ENCODE peak calls at places on chromosomes 6 and 20, in eight cellular contexts. One of them, this sample, is unnamed.

GRCh38 chr6:91193446-91193845 is 606.6 kb upstream of the MAP3K7 start:
- DNase-seq in ELR: no peak
- DNase-seq in activated CD8-positive, alpha-beta memory T cell treated with anti-CD3 and anti-CD28 coated beads, Interleukin-2, amount 50 U/mL, for 48 hours: no peak
- DNase-seq in choroid plexus epithelial cell: no peak
- DNase-seq in sciatic nerve: no peak
- DNase-seq in NCI-H2171 treated with DMSO at 0.1 percent for 48 hours: no peak
- DNase-seq in NCI-H460: no peak
- DNase-seq in Caki2: no peak
- DNase-seq in this sample: no peak

GRCh38 chr6:166306378-166307081 is 1.7 kb downstream of the PRR18 start:
- DNase-seq in ELR: no peak
- DNase-seq in activated CD8-positive, alpha-beta memory T cell treated with anti-CD3 and anti-CD28 coated beads, Interleukin-2, amount 50 U/mL, for 48 hours: no peak
- DNase-seq in choroid plexus epithelial cell: no peak
- DNase-seq in sciatic nerve: no peak
- DNase-seq in NCI-H2171 treated with DMSO at 0.1 percent for 48 hours: no peak
- DNase-seq in NCI-H460: no peak
- DNase-seq in Caki2: no peak
- DNase-seq in this sample: peak

GRCh38 chr6:4281341-4282293 is 146.2 kb upstream of the ECI2 start:
- DNase-seq in ELR: no peak
- DNase-seq in activated CD8-positive, alpha-beta memory T cell treated with anti-CD3 and anti-CD28 coated beads, Interleukin-2, amount 50 U/mL, for 48 hours: peak
- DNase-seq in choroid plexus epithelial cell: peak
- DNase-seq in sciatic nerve: no peak
- DNase-seq in NCI-H2171 treated with DMSO at 0.1 percent for 48 hours: peak
- DNase-seq in NCI-H460: no peak
- DNase-seq in Caki2: no peak
- DNase-seq in this sample: peak

GRCh38 chr6:151269318-151269995 is 29.7 kb downstream of the AKAP12 start:
- DNase-seq in ELR: peak
- DNase-seq in activated CD8-positive, alpha-beta memory T cell treated with anti-CD3 and anti-CD28 coated beads, Interleukin-2, amount 50 U/mL, for 48 hours: no peak
- DNase-seq in choroid plexus epithelial cell: peak
- DNase-seq in sciatic nerve: no peak
- DNase-seq in NCI-H2171 treated with DMSO at 0.1 percent for 48 hours: no peak
- DNase-seq in NCI-H460: no peak
- DNase-seq in Caki2: no peak
- DNase-seq in this sample: peak

GRCh38 chr6:69933239-69933638 is 66.9 kb downstream of the COL19A1 start:
- DNase-seq in ELR: peak
- DNase-seq in activated CD8-positive, alpha-beta memory T cell treated with anti-CD3 and anti-CD28 coated beads, Interleukin-2, amount 50 U/mL, for 48 hours: no peak
- DNase-seq in choroid plexus epithelial cell: peak
- DNase-seq in sciatic nerve: no peak
- DNase-seq in NCI-H2171 treated with DMSO at 0.1 percent for 48 hours: no peak
- DNase-seq in NCI-H460: no peak
- DNase-seq in Caki2: peak
- DNase-seq in this sample: no peak

GRCh38 chr6:30556006-30556713 is at the start of gene GNL1:
- DNase-seq in ELR: peak
- DNase-seq in activated CD8-positive, alpha-beta memory T cell treated with anti-CD3 and anti-CD28 coated beads, Interleukin-2, amount 50 U/mL, for 48 hours: peak
- DNase-seq in choroid plexus epithelial cell: peak
- DNase-seq in sciatic nerve: peak
- DNase-seq in NCI-H2171 treated with DMSO at 0.1 percent for 48 hours: peak
- DNase-seq in NCI-H460: peak
- DNase-seq in Caki2: peak
- DNase-seq in this sample: peak

GRCh38 chr6:90610291-90610670 is 23.4 kb upstream of the MAP3K7 start:
- DNase-seq in ELR: peak
- DNase-seq in activated CD8-positive, alpha-beta memory T cell treated with anti-CD3 and anti-CD28 coated beads, Interleukin-2, amount 50 U/mL, for 48 hours: peak
- DNase-seq in choroid plexus epithelial cell: peak
- DNase-seq in sciatic nerve: no peak
- DNase-seq in NCI-H2171 treated with DMSO at 0.1 percent for 48 hours: peak
- DNase-seq in NCI-H460: no peak
- DNase-seq in Caki2: no peak
- DNase-seq in this sample: no peak

GRCh38 chr6:45026003-45026516 is 302.1 kb upstream of the RUNX2 start:
- DNase-seq in ELR: no peak
- DNase-seq in activated CD8-positive, alpha-beta memory T cell treated with anti-CD3 and anti-CD28 coated beads, Interleukin-2, amount 50 U/mL, for 48 hours: no peak
- DNase-seq in choroid plexus epithelial cell: peak
- DNase-seq in sciatic nerve: no peak
- DNase-seq in NCI-H2171 treated with DMSO at 0.1 percent for 48 hours: no peak
- DNase-seq in NCI-H460: no peak
- DNase-seq in Caki2: no peak
- DNase-seq in this sample: peak

GRCh38 chr6:11847515-11848244 is 69.1 kb upstream of the ADTRP start:
- DNase-seq in ELR: no peak
- DNase-seq in activated CD8-positive, alpha-beta memory T cell treated with anti-CD3 and anti-CD28 coated beads, Interleukin-2, amount 50 U/mL, for 48 hours: no peak
- DNase-seq in choroid plexus epithelial cell: peak
- DNase-seq in sciatic nerve: no peak
- DNase-seq in NCI-H2171 treated with DMSO at 0.1 percent for 48 hours: no peak
- DNase-seq in NCI-H460: no peak
- DNase-seq in Caki2: no peak
- DNase-seq in this sample: peak

GRCh38 chr6:75936682-75937081 is 135.8 kb downstream of the IMPG1 start:
- DNase-seq in ELR: no peak
- DNase-seq in activated CD8-positive, alpha-beta memory T cell treated with anti-CD3 and anti-CD28 coated beads, Interleukin-2, amount 50 U/mL, for 48 hours: no peak
- DNase-seq in choroid plexus epithelial cell: no peak
- DNase-seq in sciatic nerve: no peak
- DNase-seq in NCI-H2171 treated with DMSO at 0.1 percent for 48 hours: no peak
- DNase-seq in NCI-H460: no peak
- DNase-seq in Caki2: no peak
- DNase-seq in this sample: no peak

GRCh38 chr6:43937236-43938177 is 167.5 kb downstream of the VEGFA start:
- DNase-seq in ELR: no peak
- DNase-seq in activated CD8-positive, alpha-beta memory T cell treated with anti-CD3 and anti-CD28 coated beads, Interleukin-2, amount 50 U/mL, for 48 hours: peak
- DNase-seq in choroid plexus epithelial cell: no peak
- DNase-seq in sciatic nerve: peak
- DNase-seq in NCI-H2171 treated with DMSO at 0.1 percent for 48 hours: no peak
- DNase-seq in NCI-H460: no peak
- DNase-seq in Caki2: no peak
- DNase-seq in this sample: no peak

GRCh38 chr6:145310116-145310515 is 425.2 kb downstream of the EPM2A start:
- DNase-seq in ELR: peak
- DNase-seq in activated CD8-positive, alpha-beta memory T cell treated with anti-CD3 and anti-CD28 coated beads, Interleukin-2, amount 50 U/mL, for 48 hours: no peak
- DNase-seq in choroid plexus epithelial cell: peak
- DNase-seq in sciatic nerve: no peak
- DNase-seq in NCI-H2171 treated with DMSO at 0.1 percent for 48 hours: no peak
- DNase-seq in NCI-H460: no peak
- DNase-seq in Caki2: no peak
- DNase-seq in this sample: peak

GRCh38 chr20:63767886-63768285 is 28.3 kb downstream of the SLC2A4RG start:
- DNase-seq in ELR: no peak
- DNase-seq in activated CD8-positive, alpha-beta memory T cell treated with anti-CD3 and anti-CD28 coated beads, Interleukin-2, amount 50 U/mL, for 48 hours: no peak
- DNase-seq in choroid plexus epithelial cell: no peak
- DNase-seq in sciatic nerve: no peak
- DNase-seq in NCI-H2171 treated with DMSO at 0.1 percent for 48 hours: no peak
- DNase-seq in NCI-H460: no peak
- DNase-seq in Caki2: no peak
- DNase-seq in this sample: no peak

GRCh38 chr6:72657798-72658197 is 35.9 kb downstream of the KCNQ5 start:
- DNase-seq in ELR: peak
- DNase-seq in activated CD8-positive, alpha-beta memory T cell treated with anti-CD3 and anti-CD28 coated beads, Interleukin-2, amount 50 U/mL, for 48 hours: no peak
- DNase-seq in choroid plexus epithelial cell: no peak
- DNase-seq in sciatic nerve: no peak
- DNase-seq in NCI-H2171 treated with DMSO at 0.1 percent for 48 hours: no peak
- DNase-seq in NCI-H460: no peak
- DNase-seq in Caki2: peak
- DNase-seq in this sample: peak

GRCh38 chr6:106976270-106976669 is 1.7 kb upstream of the CD24 start:
- DNase-seq in ELR: no peak
- DNase-seq in activated CD8-positive, alpha-beta memory T cell treated with anti-CD3 and anti-CD28 coated beads, Interleukin-2, amount 50 U/mL, for 48 hours: no peak
- DNase-seq in choroid plexus epithelial cell: no peak
- DNase-seq in sciatic nerve: no peak
- DNase-seq in NCI-H2171 treated with DMSO at 0.1 percent for 48 hours: no peak
- DNase-seq in NCI-H460: no peak
- DNase-seq in Caki2: peak
- DNase-seq in this sample: no peak

GRCh38 chr6:31887608-31888007 is 8.8 kb upstream of the SLC44A4 start:
- DNase-seq in ELR: no peak
- DNase-seq in activated CD8-positive, alpha-beta memory T cell treated with anti-CD3 and anti-CD28 coated beads, Interleukin-2, amount 50 U/mL, for 48 hours: no peak
- DNase-seq in choroid plexus epithelial cell: no peak
- DNase-seq in sciatic nerve: no peak
- DNase-seq in NCI-H2171 treated with DMSO at 0.1 percent for 48 hours: no peak
- DNase-seq in NCI-H460: no peak
- DNase-seq in Caki2: no peak
- DNase-seq in this sample: no peak

This sample was measured in amniotic epithelial cell.